ENCODE peak calls at places on chromosomes 2 and 18, in eight cellular contexts. C is PC-3, S is PC-9, E is MM.1S, W is hepatocyte, L is HCT116, P is GM23338, O is SK-N-SH. V is an unnamed sample.

GRCh38 chr2:125979886-125980285 is 676.1 kb upstream of the GYPC start:
- DNase-seq in E (no peak), C (no peak), P (no peak), L (no peak), W (no peak), O (no peak), S (no peak), V (no peak)

GRCh38 chr2:85185431-85185940 is 52.3 kb downstream of the TCF7L1 start:
- DNase-seq in W (no peak), C (no peak), P (no peak), E (no peak), L (no peak), O (no peak), S (no peak), V (no peak)

GRCh38 chr2:1773883-1774282 is 29.6 kb upstream of the PXDN start:
- DNase-seq in C (no peak), W (no peak), O (no peak), P (no peak), E (no peak), S (no peak), L (no peak), V (no peak)

GRCh38 chr2:1593371-1594205 is 150.7 kb downstream of the PXDN start:
- DNase-seq in E (no peak), S (peak; percentile 81), W (peak; percentile 44), C (peak; percentile 92), P (no peak), O (peak; percentile 99), L (peak; percentile 77), V (no peak)

GRCh38 chr2:63053235-63053888 is 2.7 kb downstream of the OTX1 start:
- DNase-seq in E (no peak), P (peak; percentile 33), L (no peak), O (no peak), W (no peak), C (no peak), S (no peak), V (no peak)

GRCh38 chr2:109378682-109379081 is 235.1 kb downstream of the SEPTIN10 start:
- DNase-seq in S (no peak), C (no peak), O (no peak), P (no peak), L (no peak), E (no peak), W (no peak), V (no peak)

GRCh38 chr2:25894135-25894830 is 16.0 kb upstream of the ASXL2 start:
- DNase-seq in O (peak; percentile 47), S (no peak), P (no peak), W (peak; percentile 11), C (no peak), L (no peak), E (no peak), V (no peak)

GRCh38 chr2:130759906-130760753 is 4.8 kb downstream of the AMER3 start:
- DNase-seq in C (peak; percentile 54), W (no peak), L (no peak), S (no peak), O (peak; percentile 54), P (no peak), E (no peak), V (no peak)

GRCh38 chr2:190862591-190862991 is 18.0 kb upstream of the GLS start:
- DNase-seq in E (peak; percentile 22), L (no peak), O (no peak), S (no peak), P (no peak), C (no peak), W (no peak), V (no peak)

GRCh38 chr2:179751184-179751809 is 110.1 kb downstream of the ZNF385B start:
- DNase-seq in S (peak; percentile 10), P (peak; percentile 42), O (peak; percentile 41), E (peak; percentile 18), C (peak; percentile 50), L (peak; percentile 18), W (peak; percentile 15), V (peak; percentile 31)

GRCh38 chr2:74751981-74752808 is 81.7 kb upstream of the HK2 start:
- DNase-seq in L (no peak), C (no peak), P (no peak), S (no peak), O (no peak), E (no peak), W (no peak), V (no peak)

GRCh38 chr2:238786379-238786778 is 61.5 kb upstream of the TWIST2 start:
- DNase-seq in P (no peak), S (no peak), L (no peak), W (no peak), O (no peak), E (no peak), C (no peak), V (no peak)

GRCh38 chr2:186241874-186242273 is 244.2 kb upstream of the ZC3H15 start:
- DNase-seq in P (no peak), E (no peak), L (no peak), S (no peak), C (no peak), O (no peak), W (no peak), V (no peak)

GRCh38 chr18:36771246-36771645 is 57.6 kb downstream of the TPGS2 start:
- DNase-seq in C (no peak), O (no peak), E (peak; percentile 21), P (no peak), W (no peak), L (no peak), S (no peak), V (peak; percentile 8)

GRCh38 chr2:132477962-132478361 is 61.4 kb downstream of the GPR39 start:
- DNase-seq in O (no peak), L (no peak), C (no peak), E (no peak), P (no peak), S (no peak), W (no peak), V (no peak)

GRCh38 chr18:63518178-63519012 is 23.8 kb upstream of the SERPINB12 start:
- DNase-seq in C (peak; percentile 91), P (peak; percentile 95), S (peak; percentile 45), L (peak; percentile 78), W (peak; percentile 90), E (peak; percentile 82), O (peak; percentile 35), V (peak; percentile 74)

GRCh38 chr18:63514326-63514725 is 27.8 kb upstream of the SERPINB12 start:
- DNase-seq in P (peak; percentile 35), S (no peak), C (no peak), L (no peak), E (no peak), W (no peak), O (no peak), V (no peak)

GRCh38 chr18:63511285-63511684 is 30.9 kb upstream of the SERPINB12 start:
- DNase-seq in C (peak; percentile 87), W (peak; percentile 55), P (peak; percentile 94), L (peak; percentile 82), S (peak; percentile 43), E (peak; percentile 40), O (peak; percentile 23), V (peak; percentile 7)

GRCh38 chr18:63515799-63516198 is 26.4 kb upstream of the SERPINB12 start:
- DNase-seq in C (no peak), P (no peak), L (no peak), S (no peak), O (no peak), E (no peak), W (no peak), V (no peak)

DNA sequence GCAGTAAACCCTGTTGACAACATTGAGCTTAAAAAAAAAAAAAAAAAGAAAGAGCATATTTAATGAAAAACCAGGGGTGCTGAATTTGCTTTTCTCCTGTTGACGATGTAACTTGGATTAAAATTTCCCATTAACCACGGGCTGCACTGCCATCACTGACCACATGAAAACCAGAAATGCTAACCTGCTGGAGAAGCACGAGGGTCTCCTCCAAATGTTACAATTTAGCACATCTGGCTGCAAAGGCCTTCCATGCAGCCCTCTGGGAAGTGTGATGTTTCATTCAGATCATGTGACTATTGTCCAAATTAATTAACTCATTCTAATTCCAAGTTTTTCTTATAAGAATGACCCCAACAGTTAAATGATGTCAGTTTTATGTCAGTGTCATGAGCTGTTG is 26.9 kb upstream of the SERPINB12 start:
- DNase-seq in P (peak; percentile 54), W (no peak), C (no peak), O (no peak), L (no peak), E (no peak), S (no peak), V (no peak)
- TF ChIP-seq CTCF in P (peak; percentile 34), W (no peak), C (peak; percentile 28), O (peak; percentile 40), L (peak; percentile 33), E (no peak), S (no peak), V (peak; percentile 21)

GRCh38 chr18:51753365-51754057 is 556.0 kb upstream of the MEX3C start:
- DNase-seq in L (no peak), C (no peak), P (no peak), E (no peak), O (no peak), S (no peak), W (no peak), V (no peak)
- H3K9me2 ChIP-seq in L (no peaks in the 10 kb centered on the region), C (no peaks in the 10 kb centered on the region), P (peaks cover 10% of the 10 kb centered on the region), E (no peaks in the 10 kb centered on the region), O (no peaks in the 10 kb centered on the region), S (no peaks in the 10 kb centered on the region), W (no peaks in the 10 kb centered on the region), V (no peaks in the 10 kb centered on the region)

GRCh38 chr18:24050916-24051255 is 36.3 kb downstream of the TTC39C start:
- DNase-seq in S (no peak), L (no peak), C (no peak), E (no peak), P (no peak), W (peak; percentile 42), O (no peak), V (no peak)

GRCh38 chr18:24051256-24051947 is 36.8 kb downstream of the TTC39C start:
- DNase-seq in W (peak; percentile 31), L (no peak), E (no peak), C (peak; percentile 69), O (no peak), S (peak; percentile 5), P (no peak), V (peak; percentile 8)

GRCh38 chr18:24053211-24053610 is 38.7 kb downstream of the TTC39C start:
- DNase-seq in C (no peak), O (no peak), S (no peak), P (no peak), W (no peak), L (no peak), E (no peak), V (no peak)

GRCh38 chr18:24052053-24052452 is 37.5 kb downstream of the TTC39C start:
- DNase-seq in E (no peak), O (no peak), S (no peak), W (peak; percentile 35), L (no peak), P (no peak), C (peak; percentile 69), V (no peak)

DNA sequence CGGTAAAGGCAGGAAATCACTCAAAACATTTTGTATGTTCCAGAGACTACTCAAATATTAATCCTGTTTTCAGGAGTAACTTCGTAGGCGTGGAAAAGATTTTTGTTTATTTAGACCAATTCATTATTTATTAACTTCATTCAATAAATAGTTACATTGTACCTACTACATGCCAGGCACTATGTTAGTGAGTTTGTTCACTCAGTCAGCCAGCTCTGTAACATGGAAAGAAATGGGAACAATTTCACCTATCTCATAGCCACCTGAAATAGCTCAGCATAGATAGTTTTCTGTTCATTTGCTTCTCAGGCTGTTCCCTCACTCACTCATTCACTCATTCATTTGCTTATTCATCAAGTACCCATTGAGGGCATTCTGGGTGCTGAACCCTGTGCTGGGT is 34.6 kb downstream of the TTC39C start:
- DNase-seq in W (no peak), O (no peak), L (no peak), P (no peak), C (no peak), E (no peak), S (no peak), V (no peak)
- H3K27ac ChIP-seq in W (no peak overlapping the region), O (no peak overlapping the region), L (no peak overlapping the region), P (no peak overlapping the region), C (no peak overlapping the region), E (no peak overlapping the region), S (no peak overlapping the region), V (no peak overlapping the region)

GRCh38 chr2:79855264-79856006 is 342.6 kb downstream of the CTNNA2 start:
- DNase-seq in P (peak; percentile 74), C (no peak), W (peak; percentile 48), S (no peak), E (no peak), L (no peak), O (peak; percentile 59), V (no peak)
- TF ChIP-seq CTCF in P (peak; percentile 71), C (no peak), W (peak; percentile 43), S (no peak), E (peak; percentile 21), L (no peak), O (peak; percentile 38), V (no peak)

V was measured in OCI-LY7.